ENCODE peak calls at places on chromosomes 11 and 22, in eight cellular contexts. U is prostate gland, V is PC-3, Q is pancreas, I is esophagus squamous epithelium, D is fibroblast of lung, Z is transverse colon, A is neural progenitor cell. F is an unnamed sample. For H3K4me1, the result is how much of the 10 kb centered on the place peaks cover.

GRCh38 chr11:101401245-101401644 is 182.6 kb downstream of the TRPC6 start:
- DNase-seq in U (no peak), Q (no peak), V (no peak), Z (no peak), D (peak), I (no peak), A (no peak), F (no peak)

GRCh38 chr11:78773503-78773902 is 198.8 kb upstream of the NARS2 start:
- DNase-seq in U (no peak), A (no peak), Q (no peak), I (no peak), Z (no peak), V (no peak), D (no peak), F (no peak)

GRCh38 chr11:77179048-77179447 is 51.0 kb downstream of the MYO7A start:
- DNase-seq in A (no peak), I (no peak), Q (no peak), U (no peak), D (no peak), Z (no peak), V (no peak), F (no peak)

GRCh38 chr22:38986629-38987028 is 4.5 kb downstream of the APOBEC3B start:
- DNase-seq in A (no peak), U (no peak), D (no peak), V (no peak), I (no peak), Z (no peak), Q (no peak), F (no peak)

GRCh38 chr11:28049338-28050216 is 58.4 kb downstream of the KIF18A start:
- DNase-seq in Z (no peak), Q (no peak), A (no peak), D (peak), V (peak), I (no peak), U (no peak), F (no peak)

GRCh38 chr11:82794490-82794889 is 60.8 kb upstream of the FAM181B start:
- DNase-seq in U (no peak), Z (no peak), D (no peak), A (no peak), Q (no peak), V (peak), I (no peak), F (no peak)

GRCh38 chr11:125343086-125343731 is 152.9 kb downstream of the FEZ1 start:
- DNase-seq in A (no peak), Q (no peak), U (no peak), I (no peak), Z (no peak), D (no peak), V (no peak), F (no peak)

GRCh38 chr11:68212421-68213134 is 518 bp downstream of the KMT5B start:
- DNase-seq in Z (peak), Q (peak), U (peak), A (peak), D (peak), V (peak), I (no peak), F (peak)

GRCh38 chr22:22952531-22953295 is 65.1 kb downstream of the IGLL5 start:
- DNase-seq in U (no peak), Q (no peak), I (no peak), A (no peak), Z (no peak), V (no peak), D (no peak), F (no peak)

GRCh38 chr11:71543866-71544265 is 4.4 kb upstream of the KRTAP5-9 start:
- DNase-seq in D (no peak), U (no peak), Z (no peak), Q (no peak), V (no peak), A (no peak), I (no peak), F (no peak)

GRCh38 chr11:62614275-62614674 is 1.2 kb downstream of the ROM1 start:
- DNase-seq in Q (no peak), Z (no peak), I (no peak), A (no peak), U (no peak), D (no peak), V (peak), F (no peak)

GRCh38 chr22:50010676-50011446 is 1.7 kb downstream of the IL17REL start:
- DNase-seq in U (no peak), Z (peak), A (no peak), D (no peak), V (no peak), Q (no peak), I (no peak), F (no peak)

GRCh38 chr11:71247551-71248250 is 4.7 kb downstream of the SHANK2 start:
- DNase-seq in Q (no peak), V (no peak), A (peak), D (no peak), Z (no peak), U (peak), I (no peak), F (peak)

GRCh38 chr11:1410366-1411291 is 20.9 kb downstream of the BRSK2 start:
- DNase-seq in Z (no peak), U (no peak), Q (peak), I (no peak), D (peak), V (no peak), A (peak), F (no peak)

GRCh38 chr11:30741039-30741550 is 154.9 kb upstream of the MPPED2 start:
- DNase-seq in Z (peak), D (peak), U (no peak), I (no peak), Q (no peak), A (no peak), V (no peak), F (no peak)

GRCh38 chr22:26589367-26589844 is 526 bp downstream of the TPST2 start:
- DNase-seq in I (no peak), A (peak), Q (peak), Z (peak), U (no peak), D (no peak), V (peak), F (peak)

GRCh38 chr11:66106786-66107599 is 36.9 kb downstream of the PACS1 start:
- DNase-seq in V (peak), Z (no peak), I (no peak), U (no peak), D (no peak), Q (no peak), A (no peak), F (no peak)

GRCh38 chr11:44905131-44905866 is 45.4 kb downstream of the TP53I11 start:
- DNase-seq in A (no peak), I (no peak), D (no peak), Q (no peak), V (no peak), U (no peak), Z (no peak), F (no peak)

GRCh38 chr11:80371931-80372330 is 931.1 kb upstream of the TENM4 start:
- DNase-seq in D (no peak), Q (no peak), V (no peak), Z (no peak), I (no peak), A (no peak), U (no peak), F (no peak)

GRCh38 chr11:115678942-115679341 is 174.7 kb upstream of the CADM1 start:
- DNase-seq in A (peak), I (no peak), V (no peak), Q (no peak), U (no peak), Z (peak), D (peak), F (no peak)

GRCh38 chr11:111531687-111532364 is 8.7 kb upstream of the LAYN start:
- DNase-seq in D (peak), Q (no peak), Z (no peak), I (no peak), U (peak), V (peak), A (no peak), F (no peak)

GRCh38 chr11:76654310-76654851 is 16.2 kb downstream of the LRRC32 start:
- DNase-seq in I (no peak), U (no peak), V (no peak), A (no peak), D (peak), Z (peak), Q (no peak), F (peak)

GRCh38 chr22:40524392-40525249 is 111.9 kb downstream of the MRTFA start:
- DNase-seq in Q (no peak), D (peak), A (no peak), Z (no peak), V (peak), I (no peak), U (no peak), F (no peak)

GRCh38 chr22:29062286-29062949 is 787 bp upstream of the C22orf31 start:
- DNase-seq in D (no peak), U (no peak), A (no peak), V (no peak), I (no peak), Q (no peak), Z (no peak), F (no peak)

GRCh38 chr11:126163074-126163700 is 48.3 kb downstream of the RPUSD4 start:
- DNase-seq in I (no peak), D (peak), V (peak), U (no peak), A (peak), Z (no peak), Q (no peak), F (no peak)

GRCh38 chr11:10526974-10527918 is 13.7 kb downstream of the RNF141 start:
- DNase-seq in D (peak), U (peak), Q (no peak), Z (no peak), A (no peak), V (peak), I (no peak), F (no peak)

GRCh38 chr11:128776088-128776433 is 82.2 kb downstream of the FLI1 start:
- DNase-seq in V (no peak), U (no peak), A (no peak), D (no peak), Z (peak), Q (no peak), I (no peak), F (no peak)

GRCh38 chr11:34267440-34267839 is 90.4 kb downstream of the ABTB2 start:
- DNase-seq in D (no peak), Z (no peak), Q (no peak), V (no peak), I (no peak), A (no peak), U (no peak), F (no peak)

GRCh38 chr11:34271727-34272126 is 86.1 kb downstream of the ABTB2 start:
- DNase-seq in I (no peak), D (no peak), V (no peak), Z (no peak), U (peak), A (no peak), Q (no peak), F (no peak)

GRCh38 chr11:34269031-34269430 is 88.8 kb downstream of the ABTB2 start:
- DNase-seq in U (no peak), Z (no peak), A (no peak), I (no peak), V (no peak), D (no peak), Q (no peak), F (no peak)

GRCh38 chr11:34270711-34271110 is 87.1 kb downstream of the ABTB2 start:
- DNase-seq in Q (no peak), Z (no peak), A (no peak), U (no peak), D (no peak), I (no peak), V (no peak), F (no peak)

GRCh38 chr11:34269694-34270245 is 88.0 kb downstream of the ABTB2 start:
- DNase-seq in A (no peak), V (no peak), U (no peak), Z (no peak), D (no peak), I (no peak), Q (no peak), F (no peak)
- H3K27ac ChIP-seq in A (no peak), V (no peak), U (no peak), Z (no peak), D (no peak), I (no peak), Q (no peak), F (no peak)

GRCh38 chr22:32132783-32133182 is 26.3 kb downstream of the C22orf42 start:
- DNase-seq in A (no peak), I (no peak), V (no peak), D (no peak), Z (no peak), Q (no peak), U (no peak), F (no peak)

GRCh38 chr22:32132126-32132525 is 27.0 kb downstream of the C22orf42 start:
- DNase-seq in V (no peak), Q (no peak), A (no peak), I (no peak), Z (no peak), D (no peak), U (no peak), F (no peak)

GRCh38 chr22:32130464-32130863 is 28.6 kb downstream of the C22orf42 start:
- DNase-seq in Q (no peak), A (no peak), U (no peak), I (no peak), Z (no peak), V (no peak), D (no peak), F (no peak)

GRCh38 chr22:32123657-32124056 is 35.4 kb downstream of the C22orf42 start:
- DNase-seq in Q (no peak), Z (no peak), A (peak), D (no peak), I (no peak), U (no peak), V (peak), F (no peak)

DNA sequence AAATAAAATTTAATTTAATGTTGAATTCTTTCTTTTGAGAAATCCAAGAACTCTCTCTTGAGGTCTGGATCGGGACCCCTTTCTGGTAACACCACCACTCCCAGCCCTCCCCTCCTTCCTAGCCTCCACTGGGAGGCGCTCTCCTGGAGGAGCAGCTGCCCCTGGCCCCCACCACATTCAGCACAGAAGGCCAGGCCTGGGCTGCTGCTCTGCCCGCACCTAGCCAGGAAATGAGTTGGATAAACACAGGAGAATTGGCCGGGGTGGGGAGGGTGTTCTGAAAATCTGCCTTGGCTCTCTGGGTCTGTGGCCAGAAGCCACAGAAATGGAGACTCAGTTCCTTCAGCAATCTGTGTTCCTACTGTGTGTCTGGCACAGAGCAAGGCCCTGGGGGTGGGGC is 31.2 kb downstream of the C22orf42 start:
- DNase-seq in U (no peak), V (no peak), A (peak), I (no peak), Z (no peak), Q (no peak), D (no peak), F (no peak)
- TF ChIP-seq CTCF in U (no peak), V (no peak), A (peak), I (no peak), Z (no peak), Q (no peak), D (no peak), F (no peak)

DNA sequence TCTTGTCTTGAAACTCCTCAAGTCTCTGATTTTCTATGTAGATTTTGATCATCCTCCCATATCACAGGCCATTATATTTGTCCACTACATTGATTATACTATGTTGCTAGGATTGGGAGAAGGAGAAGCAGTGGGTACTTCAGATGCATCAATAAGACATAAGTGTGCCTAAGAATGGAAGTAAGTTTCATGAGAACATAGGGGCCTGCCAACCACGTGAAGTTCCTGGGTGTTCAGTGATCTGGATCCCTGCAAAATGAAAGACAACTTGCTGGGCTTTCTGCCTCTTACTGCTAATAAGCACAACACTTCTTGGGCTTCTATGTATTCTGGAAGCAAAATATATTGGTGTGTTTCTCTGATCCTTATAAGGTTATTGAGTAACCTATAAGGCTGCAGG is 17.8 kb downstream of the SERPINH1 start:
- DNase-seq in D (no peak), I (no peak), Q (no peak), Z (no peak), U (no peak), A (no peak), V (no peak), F (no peak)
- H3K4me1 ChIP-seq in D (under half), I (under half), Q (under half), Z (under half), U (under half), A (under half), V (under half), F (under half)

DNA sequence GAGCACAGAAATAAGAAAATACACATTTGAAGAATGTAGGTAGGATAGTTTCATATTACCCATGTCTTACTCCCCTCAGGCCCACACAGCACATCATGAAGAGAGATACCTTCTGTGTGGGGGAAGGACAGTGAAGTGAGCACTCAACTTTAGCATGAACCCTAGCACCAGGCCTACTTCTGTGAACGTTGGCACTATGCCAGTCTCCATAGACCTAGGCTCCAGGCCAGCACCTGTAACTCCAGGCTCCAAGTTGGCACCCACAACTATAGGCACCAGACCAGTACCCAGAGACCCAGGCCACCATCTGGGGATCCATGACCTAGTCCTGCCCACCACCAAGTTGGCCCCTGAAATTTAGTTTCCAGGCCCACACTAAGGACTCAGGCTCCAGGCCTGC is 410.9 kb downstream of the INSC start:
- DNase-seq in A (no peak), I (no peak), D (no peak), Z (no peak), V (no peak), U (no peak), Q (no peak), F (no peak)
- H3K27ac ChIP-seq in A (no peak), I (no peak), D (no peak), Z (no peak), V (no peak), U (no peak), Q (no peak), F (no peak)

GRCh38 chr11:110050201-110050506 is 43.0 kb upstream of the ZC3H12C start:
- DNase-seq in A (no peak), U (no peak), D (no peak), Q (no peak), I (no peak), V (no peak), Z (no peak), F (no peak)
- TF ChIP-seq CTCF in A (no peak), U (no peak), D (no peak), Q (no peak), I (no peak), V (no peak), Z (no peak), F (no peak)

DNA sequence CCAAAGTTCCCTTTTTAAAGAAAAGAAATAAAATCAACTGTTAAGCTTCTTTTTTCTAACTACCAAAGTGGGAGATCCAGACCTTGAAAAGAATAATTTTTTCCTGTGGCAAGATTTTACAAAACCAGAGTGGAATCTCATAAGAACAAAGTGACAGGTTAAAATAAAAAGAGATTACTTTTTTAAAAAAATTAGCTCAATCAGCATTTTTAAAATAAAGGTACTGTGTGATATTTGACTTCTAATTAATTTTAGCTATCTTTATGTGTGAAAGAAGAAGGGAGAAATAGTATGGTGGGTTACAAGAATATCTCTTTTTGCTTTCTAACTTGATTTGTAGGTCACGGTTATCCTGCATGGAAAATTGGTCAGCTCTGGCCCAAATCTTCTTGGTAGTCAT is 92.8 kb upstream of the ALKBH3 start:
- DNase-seq in U (no peak), I (no peak), A (no peak), V (no peak), Z (no peak), D (no peak), Q (no peak), F (no peak)
- H3K4me1 ChIP-seq in U (under half), I (under half), A (under half), V (under half), Z (under half), D (under half), Q (under half), F (under half)

GRCh38 chr11:75325713-75326438 is 25.6 kb downstream of the ARRB1 start:
- DNase-seq in I (no peak), U (no peak), D (peak), A (no peak), V (peak), Q (peak), Z (no peak), F (peak)
- H3K27ac ChIP-seq in I (peak), U (no peak), D (peak), A (no peak), V (peak), Q (no peak), Z (peak), F (peak)

GRCh38 chr22:17910561-17911311 is 113.6 kb downstream of the MICAL3 start:
- DNase-seq in U (peak), Q (peak), I (no peak), A (peak), Z (peak), D (peak), V (peak), F (peak)
- TF ChIP-seq CTCF in U (no peak), Q (no peak), I (no peak), A (peak), Z (no peak), D (peak), V (peak), F (peak)

F was measured in left ventricle myocardium inferior.